ENCODE peak calls at places on chromosome 2, in six cellular contexts. J is A549, T is adrenal gland, X is breast epithelium, C is H54, V is Peyer's patch. N is an unnamed sample.

GRCh38 chr2:6352906-6353515 is 512.7 kb downstream of the CMPK2 start:
- DNase-seq in J (no peak), X (no peak), C (peak), V (peak), T (peak), N (peak)

GRCh38 chr2:109382946-109383345 is 230.8 kb downstream of the SEPTIN10 start:
- DNase-seq in V (peak), C (no peak), X (peak), J (no peak), T (peak), N (peak)

GRCh38 chr2:173770936-173771678 is 194.1 kb downstream of the SP3 start:
- DNase-seq in X (no peak), J (no peak), V (no peak), C (no peak), T (no peak), N (no peak)

GRCh38 chr2:36657703-36658102 is 38.8 kb upstream of the VIT start:
- DNase-seq in X (no peak), J (no peak), T (no peak), V (no peak), C (no peak), N (no peak)

GRCh38 chr2:235131334-235132305 is 179.8 kb downstream of the SH3BP4 start:
- DNase-seq in T (no peak), V (no peak), J (no peak), C (no peak), X (no peak), N (no peak)

GRCh38 chr2:223786943-223787342 is 50.4 kb downstream of the AP1S3 start:
- DNase-seq in V (no peak), C (no peak), J (no peak), X (no peak), T (no peak), N (no peak)

GRCh38 chr2:183014005-183014404 is 24.3 kb downstream of the NCKAP1 start:
- DNase-seq in C (no peak), X (no peak), J (no peak), V (no peak), T (no peak), N (no peak)

GRCh38 chr2:205692095-205692494 is 9.8 kb downstream of the NRP2 start:
- DNase-seq in J (no peak), X (no peak), T (no peak), C (no peak), V (no peak), N (no peak)

GRCh38 chr2:150824118-150824517 is 336.7 kb upstream of the RND3 start:
- DNase-seq in V (no peak), T (no peak), C (no peak), J (no peak), X (no peak), N (no peak)

GRCh38 chr2:202494300-202494699 is 118.2 kb downstream of the BMPR2 start:
- DNase-seq in J (no peak), V (no peak), T (no peak), C (no peak), X (no peak), N (no peak)

GRCh38 chr2:138779451-138780440 is at the start of gene NXPH2:
- DNase-seq in X (no peak), V (no peak), T (no peak), J (no peak), C (no peak), N (no peak)

GRCh38 chr2:127095784-127096183 is 11.2 kb downstream of the BIN1 start:
- DNase-seq in V (no peak), T (no peak), C (no peak), J (no peak), X (no peak), N (no peak)

GRCh38 chr2:222861411-222862067 is 703 bp downstream of the ACSL3 start:
- DNase-seq in C (peak), X (no peak), T (peak), J (no peak), V (peak), N (peak)

GRCh38 chr2:216636570-216637450 is 3.6 kb downstream of the IGFBP2 start:
- DNase-seq in C (peak), T (no peak), X (no peak), J (peak), V (peak), N (no peak)

GRCh38 chr2:106116248-106116647 is 77.9 kb downstream of the UXS1 start:
- DNase-seq in J (no peak), C (no peak), X (no peak), V (no peak), T (no peak), N (peak)

GRCh38 chr2:208542465-208543041 is 136.0 kb downstream of the PTH2R start:
- DNase-seq in C (no peak), V (no peak), X (no peak), T (no peak), J (no peak), N (peak)

GRCh38 chr2:181947273-181947672 is 38.4 kb upstream of the PPP1R1C start:
- DNase-seq in T (no peak), C (no peak), X (no peak), V (no peak), J (no peak), N (no peak)

GRCh38 chr2:84959045-84959493 is 11.9 kb upstream of the KCMF1 start:
- DNase-seq in T (no peak), V (no peak), J (peak), C (no peak), X (no peak), N (no peak)

GRCh38 chr2:150127995-150128394 is 359.5 kb downstream of the RND3 start:
- DNase-seq in C (no peak), J (no peak), T (no peak), V (no peak), X (no peak), N (no peak)

GRCh38 chr2:97761192-97761591 is 47.8 kb downstream of the ZAP70 start:
- DNase-seq in V (no peak), C (no peak), J (no peak), X (no peak), T (no peak), N (no peak)

GRCh38 chr2:136356111-136357033 is 238.4 kb upstream of the CXCR4 start:
- DNase-seq in X (no peak), T (no peak), J (no peak), V (no peak), C (no peak), N (no peak)

GRCh38 chr2:231708773-231709635 is 679 bp downstream of the PTMA start:
- DNase-seq in V (peak), X (peak), J (no peak), C (no peak), T (peak), N (peak)

GRCh38 chr2:49224426-49225010 is 70.2 kb upstream of the FSHR start:
- DNase-seq in C (no peak), T (no peak), J (no peak), V (no peak), X (peak), N (no peak)

GRCh38 chr2:44848026-44848425 is 93.5 kb upstream of the SIX3 start:
- DNase-seq in T (no peak), V (no peak), X (no peak), J (no peak), C (no peak), N (no peak)

GRCh38 chr2:85582467-85582866 is 1.8 kb upstream of the VAMP5 start:
- DNase-seq in J (no peak), V (no peak), T (no peak), X (no peak), C (no peak), N (no peak)

GRCh38 chr2:105802587-105802986 is 57.9 kb downstream of the NCK2 start:
- DNase-seq in T (no peak), X (no peak), C (no peak), V (peak), J (no peak), N (no peak)

GRCh38 chr2:127737892-127738291 is 36.6 kb downstream of the SFT2D3 start:
- DNase-seq in C (no peak), J (no peak), V (no peak), X (no peak), T (no peak), N (no peak)

GRCh38 chr2:22879009-22879863 is 505.7 kb upstream of the KLHL29 start:
- DNase-seq in C (no peak), V (no peak), X (no peak), J (no peak), T (no peak), N (no peak)

GRCh38 chr2:230895536-230896345 is 29.3 kb downstream of the GPR55 start:
- DNase-seq in T (no peak), C (no peak), V (peak), X (no peak), J (no peak), N (no peak)

GRCh38 chr2:96873651-96874096 is 3.8 kb upstream of the SEMA4C start:
- DNase-seq in V (peak), C (no peak), T (peak), J (no peak), X (no peak), N (no peak)

GRCh38 chr2:176967911-176968451 is 244.6 kb upstream of the HNRNPA3 start:
- DNase-seq in C (no peak), J (no peak), V (no peak), T (no peak), X (no peak), N (no peak)

DNA sequence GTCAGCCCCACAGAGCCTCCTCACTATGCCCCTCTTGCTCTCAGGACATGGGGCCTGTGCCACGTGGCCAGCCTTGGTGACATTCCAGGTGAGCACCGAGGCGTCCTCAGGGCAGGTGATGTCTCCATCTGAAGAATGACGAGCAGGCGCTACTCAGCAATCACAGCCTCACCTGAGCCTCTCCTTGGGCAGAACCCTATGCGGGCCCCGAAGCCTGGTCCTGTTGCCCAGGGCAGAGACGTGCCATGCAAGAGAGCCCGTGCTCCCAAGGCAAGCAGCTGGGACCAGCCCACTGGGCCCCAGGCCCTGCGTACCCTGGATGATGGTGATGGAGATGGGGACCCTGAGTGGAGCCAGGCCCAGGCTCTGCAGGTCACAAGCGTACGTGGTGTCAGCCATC is 32.5 kb upstream of the SELENOI start:
- DNase-seq in X (no peak), J (no peak), T (no peak), V (no peak), C (no peak), N (no peak)
- TF ChIP-seq POLR2A in X (no peak), J (no peak), T (no peak), V (no peak), C (no peak), N (no peak)

GRCh38 chr2:20224191-20224715 is 677 bp downstream of the SDC1 start:
- DNase-seq in T (no peak), C (no peak), X (no peak), V (no peak), J (no peak), N (peak)

GRCh38 chr2:20221939-20222768 is 2.8 kb downstream of the SDC1 start:
- DNase-seq in C (no peak), V (no peak), T (no peak), J (no peak), X (no peak), N (no peak)

GRCh38 chr2:20224716-20225293 is at the start of gene SDC1:
- DNase-seq in X (peak), C (peak), V (peak), T (peak), J (peak), N (peak)

GRCh38 chr2:20222769-20223344 is 2.1 kb downstream of the SDC1 start:
- DNase-seq in C (no peak), T (no peak), J (no peak), X (no peak), V (no peak), N (no peak)

GRCh38 chr2:20223345-20224190 is 1.4 kb downstream of the SDC1 start:
- DNase-seq in J (peak), X (peak), V (no peak), C (peak), T (peak), N (no peak)
- TF ChIP-seq POLR2A in J (peak), X (no peak), V (no peak), C (peak), T (peak), N (no peak)

GRCh38 chr2:70887550-70888229 is 48.0 kb upstream of the ATP6V1B1 start:
- DNase-seq in T (peak), V (peak), X (no peak), C (no peak), J (peak), N (peak)
- TF ChIP-seq POLR2A in T (no peak), V (no peak), X (peak), C (no peak), J (peak), N (no peak)

GRCh38 chr2:242024751-242025355 is 155.3 kb downstream of the RTP5 start:
- DNase-seq in X (no peak), J (no peak), T (no peak), V (peak), C (no peak), N (no peak)

GRCh38 chr2:242030226-242030575 is 160.7 kb downstream of the RTP5 start:
- DNase-seq in X (no peak), J (no peak), C (no peak), T (peak), V (peak), N (no peak)

GRCh38 chr2:242030858-242031257 is 161.3 kb downstream of the RTP5 start:
- DNase-seq in J (no peak), X (no peak), V (peak), C (no peak), T (peak), N (no peak)

GRCh38 chr2:242029422-242030225 is 160.1 kb downstream of the RTP5 start:
- DNase-seq in J (no peak), V (peak), C (no peak), X (no peak), T (peak), N (no peak)

GRCh38 chr2:242027676-242028450 is 158.3 kb downstream of the RTP5 start:
- DNase-seq in C (no peak), X (no peak), V (peak), J (no peak), T (no peak), N (no peak)
- TF ChIP-seq POLR2A in C (no peak), X (no peak), V (no peak), J (no peak), T (no peak), N (no peak)

N was measured in erythroblast.